ENCODE peak calls at places on chromosomes 13 and 19, in five cellular contexts. Z, X, Y, T and I are unnamed samples.

GRCh38 chr19:18674616-18675015 is 8.9 kb upstream of the CRTC1 start:
- DNase-seq in Z (no peak), X (no peak), Y (no peak), T (no peak), I (no peak)

GRCh38 chr19:18086590-18087138 is at the start of gene IL12RB1:
- DNase-seq in Z (no peak), X (no peak), Y (peak; percentile 44), T (no peak), I (no peak)

GRCh38 chr19:37361994-37362393 is 8.9 kb upstream of the ZNF527 start:
- DNase-seq in Z (no peak), X (no peak), Y (no peak), T (no peak), I (no peak)

GRCh38 chr13:113220877-113221276 is 11.5 kb downstream of the CUL4A start:
- DNase-seq in Z (no peak), X (no peak), Y (no peak), T (no peak), I (no peak)

GRCh38 chr13:19586904-19587634 is 25.7 kb upstream of the TPTE2 start:
- DNase-seq in Z (peak; percentile 23), X (no peak), Y (peak; percentile 65), T (peak; percentile 65), I (no peak)

GRCh38 chr19:39212377-39212742 is 8.3 kb upstream of the SYCN start:
- DNase-seq in Z (peak; percentile 51), X (no peak), Y (peak; percentile 2), T (no peak), I (peak; percentile 81)

GRCh38 chr13:41411536-41411935 is 45.8 kb upstream of the RGCC start:
- DNase-seq in Z (no peak), X (no peak), Y (no peak), T (peak; percentile 62), I (peak; percentile 35)

GRCh38 chr13:79043208-79043607 is 362.8 kb downstream of the RBM26 start:
- DNase-seq in Z (no peak), X (no peak), Y (no peak), T (peak; percentile 3), I (no peak)

GRCh38 chr13:39942901-39943273 is 287.4 kb downstream of the COG6 start:
- DNase-seq in Z (peak; percentile 26), X (peak; percentile 58), Y (peak; percentile 50), T (peak; percentile 66), I (peak; percentile 84)

GRCh38 chr13:111406636-111407035 is 86.2 kb downstream of the TEX29 start:
- DNase-seq in Z (no peak), X (no peak), Y (no peak), T (peak; percentile 51), I (no peak)

GRCh38 chr19:34431681-34432402 is 3.7 kb downstream of the UBA2 start:
- DNase-seq in Z (no peak), X (no peak), Y (no peak), T (no peak), I (no peak)

GRCh38 chr19:13841339-13842293 is 35.3 kb upstream of the NANOS3 start:
- DNase-seq in Z (no peak), X (no peak), Y (no peak), T (no peak), I (no peak)
- TF ChIP-seq ESRRA in Z (no peak), X (no peak), Y (no peak), T (no peak), I (no peak)

DNA sequence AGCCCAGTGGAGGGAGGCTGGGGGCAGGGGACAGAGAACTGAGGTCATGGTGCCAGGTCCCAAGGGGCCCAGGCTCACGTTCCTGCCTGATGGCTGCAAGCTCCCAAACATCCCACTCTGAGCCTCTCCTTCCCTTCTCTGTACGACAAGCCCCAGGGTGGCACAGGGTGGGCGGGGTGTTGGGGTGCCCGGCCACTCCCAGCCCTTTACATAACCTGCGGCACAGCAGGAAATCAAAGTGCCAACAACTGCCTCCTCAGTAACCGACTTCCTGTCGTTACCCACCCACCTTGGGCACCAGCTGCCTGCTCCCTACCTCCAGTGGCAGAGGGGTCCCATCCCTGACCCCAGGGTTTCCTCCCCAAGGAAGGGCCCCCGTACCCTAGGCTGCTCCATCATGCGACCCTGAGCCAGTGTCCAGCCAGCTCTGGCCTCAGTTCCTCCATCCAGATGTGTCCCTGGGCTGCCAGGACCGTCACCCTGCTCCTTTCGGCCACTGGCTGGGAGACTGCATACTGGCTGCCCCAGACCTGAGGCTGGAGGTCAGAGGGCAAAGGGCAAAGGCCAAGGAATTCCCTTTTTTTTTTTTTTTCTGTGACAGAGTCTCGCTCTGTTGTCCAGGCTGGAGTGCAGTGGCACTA is 27.7 kb upstream of the NFIC start:
- DNase-seq in Z (peak; percentile 7), X (no peak), Y (no peak), T (no peak), I (no peak)
- TF ChIP-seq ESRRA in Z (no peak), X (no peak), Y (no peak), T (no peak), I (no peak)

GRCh38 chr19:47698631-47699359 is 14.4 kb upstream of the EHD2 start:
- DNase-seq in Z (no peak), X (no peak), Y (no peak), T (no peak), I (no peak)

GRCh38 chr19:47697863-47698609 is 15.2 kb upstream of the EHD2 start:
- DNase-seq in Z (peak; percentile 86), X (peak; percentile 90), Y (peak; percentile 20), T (peak; percentile 67), I (peak; percentile 86)

GRCh38 chr19:47701717-47702552 is 11.3 kb upstream of the EHD2 start:
- DNase-seq in Z (no peak), X (no peak), Y (no peak), T (no peak), I (no peak)

GRCh38 chr19:47700934-47701716 is 12.1 kb upstream of the EHD2 start:
- DNase-seq in Z (no peak), X (no peak), Y (no peak), T (no peak), I (no peak)

GRCh38 chr19:47699360-47699917 is 13.8 kb upstream of the EHD2 start:
- DNase-seq in Z (peak; percentile 86), X (peak; percentile 93), Y (no peak), T (peak; percentile 28), I (peak; percentile 89)
- TF ChIP-seq ESRRA in Z (no peak), X (no peak), Y (no peak), T (no peak), I (no peak)

DNA sequence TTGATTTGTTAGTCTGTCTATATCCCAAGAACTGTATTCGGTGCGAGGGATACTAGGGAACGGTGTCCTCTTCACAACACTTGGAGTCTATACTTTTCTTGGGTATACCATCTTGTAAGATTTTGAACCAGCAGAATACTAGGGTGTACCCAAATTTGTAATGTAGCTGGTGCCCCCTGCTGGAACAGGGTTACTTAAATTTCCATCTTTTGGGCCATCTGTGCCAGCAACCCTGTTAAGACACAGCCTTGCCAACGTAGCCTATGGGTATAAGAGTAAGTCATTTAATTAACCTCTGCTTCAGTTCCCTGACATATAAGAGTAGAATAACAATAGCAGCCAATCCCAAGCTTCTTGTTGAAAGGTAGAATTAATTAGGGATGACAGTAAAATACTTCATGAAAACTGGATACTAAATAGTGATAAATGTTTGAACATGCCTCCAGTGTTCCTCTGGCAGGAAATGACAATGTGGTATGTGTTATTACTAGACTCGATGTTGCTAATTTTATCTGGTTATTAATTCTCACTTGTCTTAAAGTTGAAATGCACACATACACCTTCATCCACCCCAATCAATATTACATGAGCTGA is 607.6 kb downstream of the FGF9 start:
- DNase-seq in Z (no peak), X (no peak), Y (peak; percentile 43), T (peak; percentile 2), I (peak; percentile 64)
- TF ChIP-seq ESRRA in Z (no peak), X (no peak), Y (no peak), T (no peak), I (no peak)

GRCh38 chr13:81116461-81117282 is 775.7 kb upstream of the SPRY2 start:
- DNase-seq in Z (no peak), X (no peak), Y (no peak), T (no peak), I (no peak)
- TF ChIP-seq ESRRA in Z (no peak), X (no peak), Y (no peak), T (no peak), I (no peak)

GRCh38 chr13:47306991-47307390 is 410.1 kb upstream of the HTR2A start:
- DNase-seq in Z (no peak), X (no peak), Y (no peak), T (no peak), I (no peak)

DNA sequence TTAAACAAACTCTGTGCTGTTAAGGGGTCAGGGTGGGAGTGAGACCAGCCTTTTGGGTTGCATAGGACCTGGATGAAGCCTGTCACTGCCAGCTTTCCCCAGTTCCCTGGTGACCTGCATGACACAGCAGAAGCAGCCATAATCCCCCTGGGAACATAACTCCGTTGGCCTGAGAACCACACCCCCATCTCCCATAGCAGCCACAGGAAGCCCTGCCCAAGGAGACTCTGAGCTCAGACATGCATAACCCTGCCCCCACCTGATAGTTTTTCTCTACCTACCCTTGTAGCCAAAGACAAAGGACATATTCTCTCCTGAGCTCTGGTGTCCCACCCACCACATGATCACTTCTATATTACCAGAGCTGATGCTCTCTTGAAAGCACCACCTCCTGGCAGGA is 413.5 kb upstream of the HTR2A start:
- DNase-seq in Z (no peak), X (no peak), Y (no peak), T (no peak), I (no peak)
- TF ChIP-seq ESRRA in Z (no peak), X (no peak), Y (no peak), T (no peak), I (no peak)

DNA sequence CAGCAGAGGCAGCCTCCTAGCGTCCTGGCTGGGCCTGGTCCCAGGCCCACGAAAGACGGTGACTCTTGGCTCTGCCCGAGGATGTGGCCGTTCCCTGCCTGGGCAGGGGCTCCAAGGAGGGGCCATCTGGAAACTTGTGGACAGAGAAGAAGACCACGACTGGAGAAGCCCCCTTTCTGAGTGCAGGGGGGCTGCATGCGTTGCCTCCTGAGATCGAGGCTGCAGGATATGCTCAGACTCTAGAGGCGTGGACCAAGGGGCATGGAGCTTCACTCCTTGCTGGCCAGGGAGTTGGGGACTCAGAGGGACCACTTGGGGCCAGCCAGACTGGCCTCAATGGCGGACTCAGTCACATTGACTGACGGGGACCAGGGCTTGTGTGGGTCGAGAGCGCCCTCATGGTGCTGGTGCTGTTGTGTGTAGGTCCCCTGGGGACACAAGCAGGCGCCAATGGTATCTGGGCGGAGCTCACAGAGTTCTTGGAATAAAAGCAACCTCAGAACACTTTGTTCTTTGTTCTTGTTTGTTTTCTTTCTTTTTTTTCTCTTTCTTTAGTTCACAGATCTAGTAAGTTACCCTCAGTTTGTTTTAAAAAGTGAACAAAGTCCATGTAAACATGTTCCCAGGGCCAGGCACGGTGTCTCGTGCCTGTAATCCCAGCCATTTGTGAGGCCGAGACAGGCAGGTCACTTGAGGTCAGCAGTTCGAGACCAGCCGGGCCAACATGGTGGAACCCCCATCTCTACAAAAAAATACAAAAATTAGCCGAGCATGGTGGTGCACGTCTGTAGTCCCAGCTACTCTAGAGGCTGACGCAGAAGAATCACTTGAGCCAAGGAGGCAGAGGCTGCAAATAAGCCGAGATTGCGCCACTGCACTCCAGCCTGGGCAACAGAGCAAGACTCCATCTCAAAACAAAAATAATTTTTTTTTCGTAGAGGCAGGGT is 10.2 kb downstream of the ANGPTL4 start:
- DNase-seq in Z (peak; percentile 45), X (no peak), Y (no peak), T (peak; percentile 98), I (no peak)
- TF ChIP-seq ESRRA in Z (no peak), X (no peak), Y (no peak), T (peak; percentile 75), I (no peak)

GRCh38 chr19:8255426-8256125 is 46.4 kb downstream of the CERS4 start:
- DNase-seq in Z (no peak), X (no peak), Y (no peak), T (no peak), I (no peak)
- TF ChIP-seq ESRRA in Z (no peak), X (no peak), Y (no peak), T (no peak), I (no peak)